ENCODE peak calls at places on chromosomes 16 and 17, in six cellular contexts. One of them, this sample, is unnamed.

GRCh38 chr17:61832463-61832862 is 30.9 kb downstream of the BRIP1 start:
- DNase-seq in T47D: no peak
- DNase-seq in HTR-8/SVneo: no peak
- DNase-seq in NCI-H2227 treated with DMSO at 0.1 percent for 48 hours: no peak
- DNase-seq in stimulated activated CD4-positive, alpha-beta T cell treated with anti-CD3 and anti-CD28 coated beads, TNF-alpha, amount 100 ng/mL, for 1 hour: no peak
- DNase-seq in NCI-H1694: no peak
- DNase-seq in this sample: no peak

GRCh38 chr16:2528161-2529060 is 2.8 kb downstream of the CEMP1 start:
- DNase-seq in T47D: no peak
- DNase-seq in HTR-8/SVneo: no peak
- DNase-seq in NCI-H2227 treated with DMSO at 0.1 percent for 48 hours: no peak
- DNase-seq in stimulated activated CD4-positive, alpha-beta T cell treated with anti-CD3 and anti-CD28 coated beads, TNF-alpha, amount 100 ng/mL, for 1 hour: no peak
- DNase-seq in NCI-H1694: no peak
- DNase-seq in this sample: no peak

GRCh38 chr17:73481672-73482071 is 162.6 kb downstream of the SDK2 start:
- DNase-seq in T47D: no peak
- DNase-seq in HTR-8/SVneo: no peak
- DNase-seq in NCI-H2227 treated with DMSO at 0.1 percent for 48 hours: no peak
- DNase-seq in stimulated activated CD4-positive, alpha-beta T cell treated with anti-CD3 and anti-CD28 coated beads, TNF-alpha, amount 100 ng/mL, for 1 hour: no peak
- DNase-seq in NCI-H1694: peak
- DNase-seq in this sample: no peak

GRCh38 chr17:12257176-12257575 is 236.5 kb downstream of the MAP2K4 start:
- DNase-seq in T47D: no peak
- DNase-seq in HTR-8/SVneo: no peak
- DNase-seq in NCI-H2227 treated with DMSO at 0.1 percent for 48 hours: no peak
- DNase-seq in stimulated activated CD4-positive, alpha-beta T cell treated with anti-CD3 and anti-CD28 coated beads, TNF-alpha, amount 100 ng/mL, for 1 hour: no peak
- DNase-seq in NCI-H1694: no peak
- DNase-seq in this sample: no peak

GRCh38 chr17:42920922-42921321 is 20.3 kb downstream of the G6PC1 start:
- DNase-seq in T47D: no peak
- DNase-seq in HTR-8/SVneo: no peak
- DNase-seq in NCI-H2227 treated with DMSO at 0.1 percent for 48 hours: no peak
- DNase-seq in stimulated activated CD4-positive, alpha-beta T cell treated with anti-CD3 and anti-CD28 coated beads, TNF-alpha, amount 100 ng/mL, for 1 hour: no peak
- DNase-seq in NCI-H1694: no peak
- DNase-seq in this sample: peak

GRCh38 chr16:83066011-83066410 is 439.2 kb downstream of the CDH13 start:
- DNase-seq in T47D: no peak
- DNase-seq in HTR-8/SVneo: no peak
- DNase-seq in NCI-H2227 treated with DMSO at 0.1 percent for 48 hours: no peak
- DNase-seq in stimulated activated CD4-positive, alpha-beta T cell treated with anti-CD3 and anti-CD28 coated beads, TNF-alpha, amount 100 ng/mL, for 1 hour: no peak
- DNase-seq in NCI-H1694: no peak
- DNase-seq in this sample: no peak

GRCh38 chr17:28828294-28829040 is 14.1 kb downstream of the FAM222B start:
- DNase-seq in T47D: no peak
- DNase-seq in HTR-8/SVneo: no peak
- DNase-seq in NCI-H2227 treated with DMSO at 0.1 percent for 48 hours: no peak
- DNase-seq in stimulated activated CD4-positive, alpha-beta T cell treated with anti-CD3 and anti-CD28 coated beads, TNF-alpha, amount 100 ng/mL, for 1 hour: no peak
- DNase-seq in NCI-H1694: no peak
- DNase-seq in this sample: no peak

GRCh38 chr16:19392352-19392751 is 25.3 kb upstream of the TMC5 start:
- DNase-seq in T47D: no peak
- DNase-seq in HTR-8/SVneo: no peak
- DNase-seq in NCI-H2227 treated with DMSO at 0.1 percent for 48 hours: no peak
- DNase-seq in stimulated activated CD4-positive, alpha-beta T cell treated with anti-CD3 and anti-CD28 coated beads, TNF-alpha, amount 100 ng/mL, for 1 hour: no peak
- DNase-seq in NCI-H1694: no peak
- DNase-seq in this sample: no peak

GRCh38 chr16:24771132-24771778 is 41.8 kb downstream of the TNRC6A start:
- DNase-seq in T47D: no peak
- DNase-seq in HTR-8/SVneo: no peak
- DNase-seq in NCI-H2227 treated with DMSO at 0.1 percent for 48 hours: no peak
- DNase-seq in stimulated activated CD4-positive, alpha-beta T cell treated with anti-CD3 and anti-CD28 coated beads, TNF-alpha, amount 100 ng/mL, for 1 hour: no peak
- DNase-seq in NCI-H1694: no peak
- DNase-seq in this sample: peak

GRCh38 chr16:8391219-8391757 is 199.0 kb downstream of the TMEM114 start:
- DNase-seq in T47D: no peak
- DNase-seq in HTR-8/SVneo: no peak
- DNase-seq in NCI-H2227 treated with DMSO at 0.1 percent for 48 hours: no peak
- DNase-seq in stimulated activated CD4-positive, alpha-beta T cell treated with anti-CD3 and anti-CD28 coated beads, TNF-alpha, amount 100 ng/mL, for 1 hour: no peak
- DNase-seq in NCI-H1694: no peak
- DNase-seq in this sample: no peak

GRCh38 chr17:61416540-61417363 is 17.1 kb downstream of the TBX2 start:
- DNase-seq in T47D: peak
- DNase-seq in HTR-8/SVneo: peak
- DNase-seq in NCI-H2227 treated with DMSO at 0.1 percent for 48 hours: peak
- DNase-seq in stimulated activated CD4-positive, alpha-beta T cell treated with anti-CD3 and anti-CD28 coated beads, TNF-alpha, amount 100 ng/mL, for 1 hour: no peak
- DNase-seq in NCI-H1694: peak
- DNase-seq in this sample: peak

GRCh38 chr17:35185849-35186248 is 8.3 kb downstream of the SLC35G3 start:
- DNase-seq in T47D: no peak
- DNase-seq in HTR-8/SVneo: no peak
- DNase-seq in NCI-H2227 treated with DMSO at 0.1 percent for 48 hours: no peak
- DNase-seq in stimulated activated CD4-positive, alpha-beta T cell treated with anti-CD3 and anti-CD28 coated beads, TNF-alpha, amount 100 ng/mL, for 1 hour: no peak
- DNase-seq in NCI-H1694: no peak
- DNase-seq in this sample: no peak

GRCh38 chr17:76623271-76624146 is 20.0 kb downstream of the ST6GALNAC1 start:
- DNase-seq in T47D: peak
- DNase-seq in HTR-8/SVneo: peak
- DNase-seq in NCI-H2227 treated with DMSO at 0.1 percent for 48 hours: peak
- DNase-seq in stimulated activated CD4-positive, alpha-beta T cell treated with anti-CD3 and anti-CD28 coated beads, TNF-alpha, amount 100 ng/mL, for 1 hour: peak
- DNase-seq in NCI-H1694: peak
- DNase-seq in this sample: peak

GRCh38 chr17:61305024-61305423 is 94.6 kb upstream of the TBX2 start:
- DNase-seq in T47D: no peak
- DNase-seq in HTR-8/SVneo: no peak
- DNase-seq in NCI-H2227 treated with DMSO at 0.1 percent for 48 hours: no peak
- DNase-seq in stimulated activated CD4-positive, alpha-beta T cell treated with anti-CD3 and anti-CD28 coated beads, TNF-alpha, amount 100 ng/mL, for 1 hour: no peak
- DNase-seq in NCI-H1694: no peak
- DNase-seq in this sample: no peak

GRCh38 chr17:57552114-57552601 is 192.9 kb downstream of the CCDC182 start:
- DNase-seq in T47D: no peak
- DNase-seq in HTR-8/SVneo: no peak
- DNase-seq in NCI-H2227 treated with DMSO at 0.1 percent for 48 hours: no peak
- DNase-seq in stimulated activated CD4-positive, alpha-beta T cell treated with anti-CD3 and anti-CD28 coated beads, TNF-alpha, amount 100 ng/mL, for 1 hour: no peak
- DNase-seq in NCI-H1694: peak
- DNase-seq in this sample: no peak

GRCh38 chr16:11586856-11587642 is at the start of gene LITAF:
- DNase-seq in T47D: peak
- DNase-seq in HTR-8/SVneo: peak
- DNase-seq in NCI-H2227 treated with DMSO at 0.1 percent for 48 hours: no peak
- DNase-seq in stimulated activated CD4-positive, alpha-beta T cell treated with anti-CD3 and anti-CD28 coated beads, TNF-alpha, amount 100 ng/mL, for 1 hour: no peak
- DNase-seq in NCI-H1694: no peak
- DNase-seq in this sample: no peak

GRCh38 chr17:73641779-73642580 is 2.3 kb downstream of the SDK2 start:
- DNase-seq in T47D: no peak
- DNase-seq in HTR-8/SVneo: no peak
- DNase-seq in NCI-H2227 treated with DMSO at 0.1 percent for 48 hours: no peak
- DNase-seq in stimulated activated CD4-positive, alpha-beta T cell treated with anti-CD3 and anti-CD28 coated beads, TNF-alpha, amount 100 ng/mL, for 1 hour: no peak
- DNase-seq in NCI-H1694: no peak
- DNase-seq in this sample: no peak

GRCh38 chr17:6215071-6216035 is 145.2 kb downstream of the WSCD1 start:
- DNase-seq in T47D: no peak
- DNase-seq in HTR-8/SVneo: no peak
- DNase-seq in NCI-H2227 treated with DMSO at 0.1 percent for 48 hours: no peak
- DNase-seq in stimulated activated CD4-positive, alpha-beta T cell treated with anti-CD3 and anti-CD28 coated beads, TNF-alpha, amount 100 ng/mL, for 1 hour: no peak
- DNase-seq in NCI-H1694: no peak
- DNase-seq in this sample: no peak

GRCh38 chr17:1143573-1143972 is 36.2 kb downstream of the ABR start:
- DNase-seq in T47D: no peak
- DNase-seq in HTR-8/SVneo: no peak
- DNase-seq in NCI-H2227 treated with DMSO at 0.1 percent for 48 hours: peak
- DNase-seq in stimulated activated CD4-positive, alpha-beta T cell treated with anti-CD3 and anti-CD28 coated beads, TNF-alpha, amount 100 ng/mL, for 1 hour: no peak
- DNase-seq in NCI-H1694: no peak
- DNase-seq in this sample: no peak

GRCh38 chr17:82297280-82297803 is 20.1 kb downstream of the CD7 start:
- DNase-seq in T47D: no peak
- DNase-seq in HTR-8/SVneo: peak
- DNase-seq in NCI-H2227 treated with DMSO at 0.1 percent for 48 hours: no peak
- DNase-seq in stimulated activated CD4-positive, alpha-beta T cell treated with anti-CD3 and anti-CD28 coated beads, TNF-alpha, amount 100 ng/mL, for 1 hour: peak
- DNase-seq in NCI-H1694: no peak
- DNase-seq in this sample: peak

GRCh38 chr17:77315010-77315409 is 174.2 kb downstream of the SEC14L1 start:
- DNase-seq in T47D: no peak
- DNase-seq in HTR-8/SVneo: no peak
- DNase-seq in NCI-H2227 treated with DMSO at 0.1 percent for 48 hours: no peak
- DNase-seq in stimulated activated CD4-positive, alpha-beta T cell treated with anti-CD3 and anti-CD28 coated beads, TNF-alpha, amount 100 ng/mL, for 1 hour: no peak
- DNase-seq in NCI-H1694: no peak
- DNase-seq in this sample: no peak

GRCh38 chr17:19021622-19022083 is 17.1 kb upstream of the FAM83G start:
- DNase-seq in T47D: peak
- DNase-seq in HTR-8/SVneo: no peak
- DNase-seq in NCI-H2227 treated with DMSO at 0.1 percent for 48 hours: no peak
- DNase-seq in stimulated activated CD4-positive, alpha-beta T cell treated with anti-CD3 and anti-CD28 coated beads, TNF-alpha, amount 100 ng/mL, for 1 hour: no peak
- DNase-seq in NCI-H1694: no peak
- DNase-seq in this sample: no peak

GRCh38 chr16:29962344-29962994 is 590 bp downstream of the TMEM219 start:
- DNase-seq in T47D: no peak
- DNase-seq in HTR-8/SVneo: no peak
- DNase-seq in NCI-H2227 treated with DMSO at 0.1 percent for 48 hours: no peak
- DNase-seq in stimulated activated CD4-positive, alpha-beta T cell treated with anti-CD3 and anti-CD28 coated beads, TNF-alpha, amount 100 ng/mL, for 1 hour: no peak
- DNase-seq in NCI-H1694: no peak
- DNase-seq in this sample: peak

GRCh38 chr16:63361032-63361624 is 1324.9 kb upstream of the CDH8 start:
- DNase-seq in T47D: peak
- DNase-seq in HTR-8/SVneo: peak
- DNase-seq in NCI-H2227 treated with DMSO at 0.1 percent for 48 hours: no peak
- DNase-seq in stimulated activated CD4-positive, alpha-beta T cell treated with anti-CD3 and anti-CD28 coated beads, TNF-alpha, amount 100 ng/mL, for 1 hour: no peak
- DNase-seq in NCI-H1694: peak
- DNase-seq in this sample: peak

GRCh38 chr17:40936976-40937375 is 470 bp downstream of the KRT23 start:
- DNase-seq in T47D: peak
- DNase-seq in HTR-8/SVneo: no peak
- DNase-seq in NCI-H2227 treated with DMSO at 0.1 percent for 48 hours: no peak
- DNase-seq in stimulated activated CD4-positive, alpha-beta T cell treated with anti-CD3 and anti-CD28 coated beads, TNF-alpha, amount 100 ng/mL, for 1 hour: no peak
- DNase-seq in NCI-H1694: no peak
- DNase-seq in this sample: peak

GRCh38 chr16:30032083-30032819 is 1.2 kb upstream of the TLCD3B start:
- DNase-seq in T47D: peak
- DNase-seq in HTR-8/SVneo: peak
- DNase-seq in NCI-H2227 treated with DMSO at 0.1 percent for 48 hours: peak
- DNase-seq in stimulated activated CD4-positive, alpha-beta T cell treated with anti-CD3 and anti-CD28 coated beads, TNF-alpha, amount 100 ng/mL, for 1 hour: peak
- DNase-seq in NCI-H1694: peak
- DNase-seq in this sample: peak

GRCh38 chr16:726438-727290 is at the start of the genes CCDC78 and HAGHL:
- DNase-seq in T47D: peak
- DNase-seq in HTR-8/SVneo: no peak
- DNase-seq in NCI-H2227 treated with DMSO at 0.1 percent for 48 hours: peak
- DNase-seq in stimulated activated CD4-positive, alpha-beta T cell treated with anti-CD3 and anti-CD28 coated beads, TNF-alpha, amount 100 ng/mL, for 1 hour: no peak
- DNase-seq in NCI-H1694: no peak
- DNase-seq in this sample: no peak

GRCh38 chr16:51666821-51667220 is 515.8 kb upstream of the SALL1 start:
- DNase-seq in T47D: no peak
- DNase-seq in HTR-8/SVneo: no peak
- DNase-seq in NCI-H2227 treated with DMSO at 0.1 percent for 48 hours: peak
- DNase-seq in stimulated activated CD4-positive, alpha-beta T cell treated with anti-CD3 and anti-CD28 coated beads, TNF-alpha, amount 100 ng/mL, for 1 hour: no peak
- DNase-seq in NCI-H1694: no peak
- DNase-seq in this sample: peak

GRCh38 chr17:39765159-39765558 is 27.4 kb downstream of the GRB7 start:
- DNase-seq in T47D: no peak
- DNase-seq in HTR-8/SVneo: no peak
- DNase-seq in NCI-H2227 treated with DMSO at 0.1 percent for 48 hours: no peak
- DNase-seq in stimulated activated CD4-positive, alpha-beta T cell treated with anti-CD3 and anti-CD28 coated beads, TNF-alpha, amount 100 ng/mL, for 1 hour: no peak
- DNase-seq in NCI-H1694: no peak
- DNase-seq in this sample: no peak

GRCh38 chr17:6070280-6070894 is at the start of gene WSCD1:
- DNase-seq in T47D: peak
- DNase-seq in HTR-8/SVneo: no peak
- DNase-seq in NCI-H2227 treated with DMSO at 0.1 percent for 48 hours: no peak
- DNase-seq in stimulated activated CD4-positive, alpha-beta T cell treated with anti-CD3 and anti-CD28 coated beads, TNF-alpha, amount 100 ng/mL, for 1 hour: no peak
- DNase-seq in NCI-H1694: no peak
- DNase-seq in this sample: no peak

GRCh38 chr16:893360-893759 is 77.4 kb downstream of the LMF1 start:
- DNase-seq in T47D: no peak
- DNase-seq in HTR-8/SVneo: no peak
- DNase-seq in NCI-H2227 treated with DMSO at 0.1 percent for 48 hours: no peak
- DNase-seq in stimulated activated CD4-positive, alpha-beta T cell treated with anti-CD3 and anti-CD28 coated beads, TNF-alpha, amount 100 ng/mL, for 1 hour: no peak
- DNase-seq in NCI-H1694: no peak
- DNase-seq in this sample: no peak

GRCh38 chr17:82449136-82449882 is 1.2 kb downstream of the CYBC1 start:
- DNase-seq in T47D: no peak
- DNase-seq in HTR-8/SVneo: no peak
- DNase-seq in NCI-H2227 treated with DMSO at 0.1 percent for 48 hours: no peak
- DNase-seq in stimulated activated CD4-positive, alpha-beta T cell treated with anti-CD3 and anti-CD28 coated beads, TNF-alpha, amount 100 ng/mL, for 1 hour: peak
- DNase-seq in NCI-H1694: no peak
- DNase-seq in this sample: no peak

GRCh38 chr17:83061586-83061985 is 17.8 kb upstream of the METRNL start:
- DNase-seq in T47D: no peak
- DNase-seq in HTR-8/SVneo: no peak
- DNase-seq in NCI-H2227 treated with DMSO at 0.1 percent for 48 hours: no peak
- DNase-seq in stimulated activated CD4-positive, alpha-beta T cell treated with anti-CD3 and anti-CD28 coated beads, TNF-alpha, amount 100 ng/mL, for 1 hour: no peak
- DNase-seq in NCI-H1694: no peak
- DNase-seq in this sample: no peak

GRCh38 chr17:29149431-29150064 is 30.6 kb downstream of the MYO18A start:
- DNase-seq in T47D: no peak
- DNase-seq in HTR-8/SVneo: no peak
- DNase-seq in NCI-H2227 treated with DMSO at 0.1 percent for 48 hours: no peak
- DNase-seq in stimulated activated CD4-positive, alpha-beta T cell treated with anti-CD3 and anti-CD28 coated beads, TNF-alpha, amount 100 ng/mL, for 1 hour: no peak
- DNase-seq in NCI-H1694: peak
- DNase-seq in this sample: no peak

GRCh38 chr16:81586976-81587625 is 142.5 kb downstream of the CMIP start:
- DNase-seq in T47D: no peak
- DNase-seq in HTR-8/SVneo: no peak
- DNase-seq in NCI-H2227 treated with DMSO at 0.1 percent for 48 hours: no peak
- DNase-seq in stimulated activated CD4-positive, alpha-beta T cell treated with anti-CD3 and anti-CD28 coated beads, TNF-alpha, amount 100 ng/mL, for 1 hour: no peak
- DNase-seq in NCI-H1694: no peak
- DNase-seq in this sample: no peak

GRCh38 chr17:80176757-80177156 is 6.9 kb downstream of the CARD14 start:
- DNase-seq in T47D: no peak
- DNase-seq in HTR-8/SVneo: no peak
- DNase-seq in NCI-H2227 treated with DMSO at 0.1 percent for 48 hours: no peak
- DNase-seq in stimulated activated CD4-positive, alpha-beta T cell treated with anti-CD3 and anti-CD28 coated beads, TNF-alpha, amount 100 ng/mL, for 1 hour: no peak
- DNase-seq in NCI-H1694: no peak
- DNase-seq in this sample: no peak

GRCh38 chr16:84593825-84594724 is 23.8 kb downstream of the COTL1 start:
- DNase-seq in T47D: no peak
- DNase-seq in HTR-8/SVneo: no peak
- DNase-seq in NCI-H2227 treated with DMSO at 0.1 percent for 48 hours: peak
- DNase-seq in stimulated activated CD4-positive, alpha-beta T cell treated with anti-CD3 and anti-CD28 coated beads, TNF-alpha, amount 100 ng/mL, for 1 hour: peak
- DNase-seq in NCI-H1694: no peak
- DNase-seq in this sample: no peak